ENCODE peak calls at places on chromosomes 16 and 17, in seven cellular contexts. S, M, O, Q, N, Z and H are unnamed samples.

GRCh38 chr16:73145166-73145565 is 97.2 kb upstream of the ZFHX3 start:
- DNase-seq in Z (no peak), Q (no peak), O (no peak), M (no peak), S (no peak), N (no peak), H (no peak)

GRCh38 chr17:4588391-4588790 is 4.1 kb downstream of the SMTNL2 start:
- DNase-seq in N (no peak), M (no peak), Z (no peak), S (no peak), O (no peak), Q (no peak), H (no peak)

GRCh38 chr16:61858996-61859395 is 177.2 kb downstream of the CDH8 start:
- DNase-seq in Q (peak), N (peak), M (no peak), S (no peak), Z (no peak), O (no peak), H (no peak)

GRCh38 chr16:87295259-87295658 is 21.9 kb downstream of the C16orf95 start:
- DNase-seq in Z (no peak), N (peak), M (no peak), O (no peak), S (no peak), Q (no peak), H (no peak)

GRCh38 chr16:3161235-3162018 is 26.6 kb upstream of the OR1F1 start:
- DNase-seq in Q (no peak), S (peak), M (no peak), Z (no peak), O (peak), N (no peak), H (no peak)

GRCh38 chr17:34542700-34543336 is 36.6 kb upstream of the TMEM132E start:
- DNase-seq in Q (no peak), M (peak), N (peak), Z (no peak), S (peak), O (no peak), H (no peak)

GRCh38 chr17:69213059-69213813 is 15.4 kb downstream of the ABCA10 start:
- DNase-seq in Z (no peak), O (no peak), M (no peak), S (no peak), Q (no peak), N (no peak), H (no peak)

GRCh38 chr16:83040174-83040573 is 413.4 kb downstream of the CDH13 start:
- DNase-seq in M (no peak), O (no peak), Q (no peak), Z (no peak), S (no peak), N (peak), H (no peak)

GRCh38 chr17:78368854-78369495 is 9.1 kb upstream of the SOCS3 start:
- DNase-seq in N (no peak), S (no peak), Z (no peak), M (no peak), O (no peak), Q (no peak), H (no peak)

GRCh38 chr17:3834811-3835210 is 11.2 kb downstream of the NCBP3 start:
- DNase-seq in O (no peak), Z (no peak), Q (no peak), S (no peak), N (no peak), M (no peak), H (no peak)

GRCh38 chr16:8718753-8719386 is 44.5 kb downstream of the ABAT start:
- DNase-seq in Z (no peak), M (no peak), O (no peak), Q (no peak), S (no peak), N (no peak), H (no peak)

GRCh38 chr17:39376434-39376833 is 25.0 kb downstream of the FBXL20 start:
- DNase-seq in M (no peak), S (no peak), O (no peak), Q (no peak), Z (no peak), N (no peak), H (no peak)

GRCh38 chr16:46632778-46633733 is 11.9 kb upstream of the SHCBP1 start:
- DNase-seq in M (no peak), Q (no peak), O (no peak), Z (no peak), N (no peak), S (no peak), H (no peak)

GRCh38 chr16:30997887-30998711 is 12.3 kb downstream of the STX1B start:
- DNase-seq in O (peak), S (no peak), M (peak), Z (no peak), N (peak), Q (peak), H (peak)

GRCh38 chr16:1152651-1153259 is at the start of gene CACNA1H:
- DNase-seq in Z (no peak), Q (no peak), O (no peak), S (no peak), N (no peak), M (no peak), H (no peak)

GRCh38 chr17:82217530-82218204 is 5.0 kb upstream of the CCDC57 start:
- DNase-seq in M (peak), Z (peak), Q (peak), S (peak), N (peak), O (peak), H (no peak)

GRCh38 chr16:55476625-55477533 is 2.1 kb upstream of the MMP2 start:
- DNase-seq in S (no peak), N (no peak), Z (no peak), O (no peak), Q (no peak), M (no peak), H (no peak)

GRCh38 chr16:66414891-66415290 is 12.2 kb upstream of the BEAN1 start:
- DNase-seq in O (no peak), S (no peak), Q (no peak), Z (no peak), N (peak), M (no peak), H (no peak)

GRCh38 chr17:37025847-37026533 is 77.2 kb downstream of the AATF start:
- DNase-seq in S (no peak), N (no peak), M (no peak), Q (no peak), O (no peak), Z (no peak), H (no peak)

GRCh38 chr17:57068222-57068658 is 16.8 kb upstream of the AKAP1 start:
- DNase-seq in S (no peak), M (no peak), Q (no peak), O (no peak), Z (no peak), N (peak), H (no peak)

GRCh38 chr16:65070831-65071230 is 51.0 kb downstream of the CDH11 start:
- DNase-seq in Q (peak), O (peak), M (peak), S (peak), Z (peak), N (peak), H (peak)

GRCh38 chr17:70517808-70518207 is 348.5 kb downstream of the KCNJ2 start:
- DNase-seq in Z (no peak), M (no peak), S (no peak), N (peak), O (no peak), Q (no peak), H (no peak)

GRCh38 chr17:72039490-72039889 is 81.3 kb upstream of the SOX9 start:
- DNase-seq in O (no peak), Q (no peak), S (no peak), Z (no peak), N (no peak), M (peak), H (no peak)

GRCh38 chr16:24980077-24980793 is 34.9 kb downstream of the ARHGAP17 start:
- DNase-seq in M (no peak), S (no peak), N (peak), O (no peak), Z (no peak), Q (no peak), H (no peak)

GRCh38 chr17:30116345-30116660 is 313 bp upstream of the NSRP1 start:
- DNase-seq in M (no peak), N (no peak), S (no peak), Z (no peak), O (no peak), Q (no peak), H (no peak)
- H3K4me3 ChIP-seq in M (peak), N (peak), S (peak), Z (peak), O (peak), Q (peak), H (peak)

DNA sequence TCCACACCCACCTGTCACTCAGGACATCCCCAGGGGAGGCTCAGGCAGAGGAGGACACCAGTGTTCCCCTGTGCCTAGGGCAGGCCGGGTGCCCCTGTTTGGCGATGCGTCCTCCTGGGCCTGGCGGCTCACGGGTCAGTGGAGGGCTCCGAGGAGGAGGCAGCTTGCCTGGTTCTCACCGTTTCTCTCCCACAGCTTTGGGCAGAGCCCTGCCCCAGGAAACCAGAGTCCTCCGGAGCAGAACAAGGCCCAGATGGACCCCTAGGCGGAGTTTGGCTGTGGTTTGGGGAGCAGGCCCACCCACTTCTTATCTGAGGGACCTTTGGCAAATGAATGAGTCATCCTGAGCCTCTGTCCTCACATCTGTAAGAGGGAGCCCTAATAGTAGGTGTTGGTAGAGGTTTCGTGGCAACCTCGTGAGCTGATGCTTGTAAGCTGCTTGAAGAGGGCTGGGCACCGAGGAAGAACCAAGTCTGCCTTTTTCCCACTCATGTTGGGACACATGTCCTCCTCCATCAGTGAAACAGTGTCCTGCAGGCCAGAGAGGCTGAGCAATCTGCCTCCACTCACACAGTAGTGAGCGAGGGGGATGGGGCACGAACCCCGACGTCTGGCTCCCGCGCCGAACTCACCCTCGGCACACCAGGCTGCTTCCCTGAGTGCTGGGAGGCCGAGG is 247.0 kb upstream of the CIBAR2 start:
- DNase-seq in O (no peak), Q (no peak), N (peak), Z (no peak), S (no peak), M (peak), H (no peak)
- TF ChIP-seq CTCF in O (no peak), Q (no peak), N (no peak), Z (no peak), S (no peak), M (no peak), H (no peak)

DNA sequence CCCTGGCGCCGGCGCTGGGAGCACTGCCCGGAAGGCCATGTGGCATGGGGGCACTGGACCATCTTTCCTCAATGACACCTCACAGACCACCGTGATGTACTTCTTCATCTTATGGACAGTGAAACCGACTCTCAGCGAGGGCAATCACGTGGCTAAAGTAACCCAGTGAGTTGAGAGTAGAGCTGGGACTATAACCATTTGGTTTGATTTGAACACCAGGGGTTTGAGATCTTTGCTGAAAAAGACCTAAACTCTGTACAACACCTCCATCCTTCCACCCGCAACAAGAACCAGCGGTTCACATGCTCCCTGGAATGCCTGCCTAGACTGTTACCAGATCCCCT is 3.3 kb downstream of the ITGA2B start:
- DNase-seq in N (no peak), O (peak), Z (no peak), Q (no peak), M (no peak), S (no peak), H (no peak)
- H3K4me3 ChIP-seq in N (peak), O (no peak), Z (peak), Q (no peak), M (peak), S (peak), H (peak)

GRCh38 chr16:88610080-88610479 is 28.3 kb upstream of the IL17C start:
- DNase-seq in Z (no peak), M (no peak), N (no peak), Q (no peak), O (no peak), S (no peak), H (no peak)
- TF ChIP-seq CTCF in Z (no peak), M (no peak), N (peak), Q (peak), O (no peak), S (no peak), H (peak)